ENCODE peak calls at places on chromosomes 11 and 22, in seven cellular contexts. One of them, this sample, is unnamed.

GRCh38 chr11:7589861-7590260 is 76.1 kb downstream of the PPFIBP2 start:
- DNase-seq in GM12878: no peak
- DNase-seq in breast epithelium: no peak
- DNase-seq in K562: no peak
- DNase-seq in stomach: no peak
- DNase-seq in GM12892: no peak
- DNase-seq in SK-N-SH: no peak
- DNase-seq in this sample: no peak

GRCh38 chr11:30546334-30546733 is 39.8 kb downstream of the MPPED2 start:
- DNase-seq in GM12878: no peak
- DNase-seq in breast epithelium: no peak
- DNase-seq in K562: no peak
- DNase-seq in stomach: no peak
- DNase-seq in GM12892: no peak
- DNase-seq in SK-N-SH: no peak
- DNase-seq in this sample: no peak

GRCh38 chr11:1953489-1954284 is 6.6 kb downstream of the MRPL23 start:
- DNase-seq in GM12878: no peak
- DNase-seq in breast epithelium: peak
- DNase-seq in K562: no peak
- DNase-seq in stomach: no peak
- DNase-seq in GM12892: no peak
- DNase-seq in SK-N-SH: no peak
- DNase-seq in this sample: peak

GRCh38 chr11:118438314-118438931 is 2.1 kb downstream of the KMT2A start:
- DNase-seq in GM12878: no peak
- DNase-seq in breast epithelium: no peak
- DNase-seq in K562: peak
- DNase-seq in stomach: no peak
- DNase-seq in GM12892: no peak
- DNase-seq in SK-N-SH: peak
- DNase-seq in this sample: peak

GRCh38 chr11:102197759-102198158 is 87.5 kb downstream of the YAP1 start:
- DNase-seq in GM12878: no peak
- DNase-seq in breast epithelium: no peak
- DNase-seq in K562: no peak
- DNase-seq in stomach: no peak
- DNase-seq in GM12892: no peak
- DNase-seq in SK-N-SH: no peak
- DNase-seq in this sample: no peak

GRCh38 chr22:48336339-48337060 is 1491.2 kb downstream of the BRD1 start:
- DNase-seq in GM12878: no peak
- DNase-seq in breast epithelium: peak
- DNase-seq in K562: no peak
- DNase-seq in stomach: no peak
- DNase-seq in GM12892: no peak
- DNase-seq in SK-N-SH: no peak
- DNase-seq in this sample: no peak

GRCh38 chr22:22037229-22037628 is 54.6 kb upstream of the TOP3B start:
- DNase-seq in GM12878: no peak
- DNase-seq in breast epithelium: no peak
- DNase-seq in K562: no peak
- DNase-seq in stomach: no peak
- DNase-seq in GM12892: no peak
- DNase-seq in SK-N-SH: no peak
- DNase-seq in this sample: no peak

GRCh38 chr11:19241260-19242183 is 777 bp upstream of the E2F8 start:
- DNase-seq in GM12878: no peak
- DNase-seq in breast epithelium: no peak
- DNase-seq in K562: peak
- DNase-seq in stomach: no peak
- DNase-seq in GM12892: peak
- DNase-seq in SK-N-SH: peak
- DNase-seq in this sample: peak

GRCh38 chr11:124661553-124661952 is 12.0 kb downstream of the SIAE start:
- DNase-seq in GM12878: no peak
- DNase-seq in breast epithelium: no peak
- DNase-seq in K562: no peak
- DNase-seq in stomach: no peak
- DNase-seq in GM12892: no peak
- DNase-seq in SK-N-SH: no peak
- DNase-seq in this sample: no peak

GRCh38 chr11:34235591-34236071 is 122.2 kb downstream of the ABTB2 start:
- DNase-seq in GM12878: no peak
- DNase-seq in breast epithelium: no peak
- DNase-seq in K562: no peak
- DNase-seq in stomach: no peak
- DNase-seq in GM12892: no peak
- DNase-seq in SK-N-SH: no peak
- DNase-seq in this sample: peak

GRCh38 chr11:12723410-12724297 is 49.4 kb downstream of the TEAD1 start:
- DNase-seq in GM12878: no peak
- DNase-seq in breast epithelium: no peak
- DNase-seq in K562: no peak
- DNase-seq in stomach: peak
- DNase-seq in GM12892: no peak
- DNase-seq in SK-N-SH: no peak
- DNase-seq in this sample: no peak

GRCh38 chr22:50675553-50676199 is 3.1 kb downstream of the SHANK3 start:
- DNase-seq in GM12878: no peak
- DNase-seq in breast epithelium: no peak
- DNase-seq in K562: no peak
- DNase-seq in stomach: peak
- DNase-seq in GM12892: no peak
- DNase-seq in SK-N-SH: no peak
- DNase-seq in this sample: no peak

GRCh38 chr22:42685941-42686666 is 34.6 kb downstream of the A4GALT start:
- DNase-seq in GM12878: no peak
- DNase-seq in breast epithelium: no peak
- DNase-seq in K562: no peak
- DNase-seq in stomach: peak
- DNase-seq in GM12892: no peak
- DNase-seq in SK-N-SH: peak
- DNase-seq in this sample: no peak

GRCh38 chr11:42770444-42771065 is 541.2 kb upstream of the API5 start:
- DNase-seq in GM12878: no peak
- DNase-seq in breast epithelium: no peak
- DNase-seq in K562: peak
- DNase-seq in stomach: no peak
- DNase-seq in GM12892: peak
- DNase-seq in SK-N-SH: peak
- DNase-seq in this sample: no peak

GRCh38 chr11:60866911-60867870 is at the start of gene ZP1:
- DNase-seq in GM12878: no peak
- DNase-seq in breast epithelium: no peak
- DNase-seq in K562: no peak
- DNase-seq in stomach: peak
- DNase-seq in GM12892: no peak
- DNase-seq in SK-N-SH: no peak
- DNase-seq in this sample: peak

GRCh38 chr11:30826911-30827310 is 240.8 kb upstream of the MPPED2 start:
- DNase-seq in GM12878: no peak
- DNase-seq in breast epithelium: no peak
- DNase-seq in K562: no peak
- DNase-seq in stomach: no peak
- DNase-seq in GM12892: no peak
- DNase-seq in SK-N-SH: no peak
- DNase-seq in this sample: no peak

GRCh38 chr11:2276280-2276998 is 6.1 kb upstream of the ASCL2 start:
- DNase-seq in GM12878: no peak
- DNase-seq in breast epithelium: peak
- DNase-seq in K562: no peak
- DNase-seq in stomach: no peak
- DNase-seq in GM12892: no peak
- DNase-seq in SK-N-SH: no peak
- DNase-seq in this sample: no peak

GRCh38 chr11:87228820-87229219 is 191.1 kb downstream of the TMEM135 start:
- DNase-seq in GM12878: no peak
- DNase-seq in breast epithelium: no peak
- DNase-seq in K562: no peak
- DNase-seq in stomach: no peak
- DNase-seq in GM12892: no peak
- DNase-seq in SK-N-SH: no peak
- DNase-seq in this sample: no peak
- TF ChIP-seq POLR2AphosphoS5 in GM12878: no peak
- TF ChIP-seq POLR2AphosphoS5 in breast epithelium: no peak
- TF ChIP-seq POLR2AphosphoS5 in K562: no peak
- TF ChIP-seq POLR2AphosphoS5 in stomach: no peak
- TF ChIP-seq POLR2AphosphoS5 in GM12892: no peak
- TF ChIP-seq POLR2AphosphoS5 in SK-N-SH: no peak
- TF ChIP-seq POLR2AphosphoS5 in this sample: no peak

DNA sequence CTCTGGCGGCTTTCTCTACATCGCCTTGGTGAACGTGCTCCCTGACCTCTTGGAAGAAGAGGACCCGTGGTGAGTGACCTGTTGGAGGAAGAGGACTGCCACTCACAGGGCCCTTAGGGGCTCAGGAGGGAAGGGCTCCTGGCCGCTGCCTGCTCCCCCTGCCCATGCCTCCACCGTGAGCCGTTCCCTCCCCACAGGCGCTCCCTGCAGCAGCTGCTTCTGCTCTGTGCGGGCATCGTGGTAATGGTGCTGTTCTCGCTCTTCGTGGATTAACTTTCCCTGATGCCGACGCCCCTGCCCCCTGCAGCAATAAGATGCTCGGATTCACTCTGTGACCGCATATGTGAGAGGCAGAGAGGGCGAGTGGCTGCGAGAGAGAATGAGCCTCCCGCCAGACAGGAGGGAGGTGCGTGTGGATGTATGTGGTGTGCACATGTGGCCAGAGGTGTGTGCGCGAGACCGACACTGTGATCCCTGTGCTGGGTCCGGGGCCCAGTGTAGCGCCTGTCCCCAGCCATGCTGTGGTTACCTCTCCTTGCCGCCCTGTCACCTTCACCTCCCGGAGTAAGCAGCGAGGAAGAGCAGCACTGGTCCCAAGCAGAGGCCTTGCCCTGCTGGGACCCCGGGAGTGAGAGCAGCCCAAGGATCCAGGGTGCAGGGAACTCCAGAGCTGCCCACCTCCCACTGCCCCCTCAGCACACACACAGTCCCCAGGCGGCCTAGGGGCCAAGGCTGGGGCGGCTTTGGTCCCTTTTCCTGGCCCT is 6.9 kb downstream of the SLC39A13 start:
- DNase-seq in GM12878: no peak
- DNase-seq in breast epithelium: no peak
- DNase-seq in K562: no peak
- DNase-seq in stomach: no peak
- DNase-seq in GM12892: no peak
- DNase-seq in SK-N-SH: no peak
- DNase-seq in this sample: no peak
- TF ChIP-seq POLR2AphosphoS5 in GM12878: peak
- TF ChIP-seq POLR2AphosphoS5 in breast epithelium: no peak
- TF ChIP-seq POLR2AphosphoS5 in K562: no peak
- TF ChIP-seq POLR2AphosphoS5 in stomach: no peak
- TF ChIP-seq POLR2AphosphoS5 in GM12892: no peak
- TF ChIP-seq POLR2AphosphoS5 in SK-N-SH: no peak
- TF ChIP-seq POLR2AphosphoS5 in this sample: peak

GRCh38 chr11:47183969-47184368 is 2.3 kb downstream of the PACSIN3 start:
- DNase-seq in GM12878: no peak
- DNase-seq in breast epithelium: no peak
- DNase-seq in K562: no peak
- DNase-seq in stomach: no peak
- DNase-seq in GM12892: no peak
- DNase-seq in SK-N-SH: peak
- DNase-seq in this sample: no peak

GRCh38 chr11:47181271-47181670 is 4.6 kb upstream of the ARFGAP2 start:
- DNase-seq in GM12878: no peak
- DNase-seq in breast epithelium: no peak
- DNase-seq in K562: no peak
- DNase-seq in stomach: no peak
- DNase-seq in GM12892: no peak
- DNase-seq in SK-N-SH: no peak
- DNase-seq in this sample: no peak

GRCh38 chr11:47182380-47182779 is 3.9 kb downstream of the PACSIN3 start:
- DNase-seq in GM12878: no peak
- DNase-seq in breast epithelium: no peak
- DNase-seq in K562: no peak
- DNase-seq in stomach: no peak
- DNase-seq in GM12892: no peak
- DNase-seq in SK-N-SH: no peak
- DNase-seq in this sample: no peak

GRCh38 chr11:47184711-47185304 is 1.4 kb downstream of the PACSIN3 start:
- DNase-seq in GM12878: no peak
- DNase-seq in breast epithelium: peak
- DNase-seq in K562: no peak
- DNase-seq in stomach: peak
- DNase-seq in GM12892: no peak
- DNase-seq in SK-N-SH: peak
- DNase-seq in this sample: no peak

GRCh38 chr11:47183031-47183856 is 3.0 kb downstream of the PACSIN3 start:
- DNase-seq in GM12878: no peak
- DNase-seq in breast epithelium: no peak
- DNase-seq in K562: no peak
- DNase-seq in stomach: no peak
- DNase-seq in GM12892: no peak
- DNase-seq in SK-N-SH: no peak
- DNase-seq in this sample: no peak
- TF ChIP-seq POLR2AphosphoS5 in GM12878: no peak
- TF ChIP-seq POLR2AphosphoS5 in breast epithelium: no peak
- TF ChIP-seq POLR2AphosphoS5 in K562: no peak
- TF ChIP-seq POLR2AphosphoS5 in stomach: no peak
- TF ChIP-seq POLR2AphosphoS5 in GM12892: no peak
- TF ChIP-seq POLR2AphosphoS5 in SK-N-SH: no peak
- TF ChIP-seq POLR2AphosphoS5 in this sample: no peak

DNA sequence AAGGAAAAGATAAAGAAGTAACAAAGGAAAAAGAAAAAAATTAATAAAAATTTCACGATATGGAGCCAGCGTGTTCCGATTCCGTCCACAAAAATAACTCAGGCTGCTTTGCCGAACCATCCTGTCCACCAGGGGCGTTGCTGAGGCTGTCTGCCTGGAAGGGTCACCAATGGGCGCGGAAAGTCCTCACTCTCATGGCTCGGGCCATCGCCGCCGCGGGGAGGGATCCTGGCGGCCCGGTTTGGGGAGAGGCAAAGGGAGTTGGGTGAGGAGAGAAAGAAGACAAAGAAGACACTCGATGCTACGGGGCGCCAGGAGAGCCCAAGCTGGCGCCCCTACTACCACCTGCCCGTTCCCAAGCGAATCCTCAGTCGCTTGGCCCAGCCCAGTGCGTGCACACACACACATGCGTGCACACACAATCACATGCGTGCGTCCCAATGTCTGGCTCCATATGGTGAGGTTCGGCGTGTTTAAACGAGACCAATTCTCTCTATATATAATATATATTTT is 5.6 kb upstream of the PYGM start:
- DNase-seq in GM12878: no peak
- DNase-seq in breast epithelium: peak
- DNase-seq in K562: no peak
- DNase-seq in stomach: no peak
- DNase-seq in GM12892: no peak
- DNase-seq in SK-N-SH: peak
- DNase-seq in this sample: peak
- TF ChIP-seq POLR2AphosphoS5 in GM12878: peak
- TF ChIP-seq POLR2AphosphoS5 in breast epithelium: peak
- TF ChIP-seq POLR2AphosphoS5 in K562: no peak
- TF ChIP-seq POLR2AphosphoS5 in stomach: no peak
- TF ChIP-seq POLR2AphosphoS5 in GM12892: peak
- TF ChIP-seq POLR2AphosphoS5 in SK-N-SH: no peak
- TF ChIP-seq POLR2AphosphoS5 in this sample: peak

This sample was measured in spleen.